ENCODE peak calls at places on chromosomes 7 and 10, in six cellular contexts. W is astrocyte of the spinal cord, L is endothelial cell, O is iris pigment epithelial cell, R is right cardiac atrium, T is progenitor cell of endocrine pancreas. F is an unnamed sample.

GRCh38 chr7:95404316-95404715 is 8.1 kb upstream of the PON3 start:
- DNase-seq in W (peak; percentile 25), L (no peak), O (peak; percentile 10), R (peak; percentile 50), T (no peak), F (no peak)

GRCh38 chr7:112550468-112551060 is 69.8 kb downstream of the LSMEM1 start:
- DNase-seq in W (peak; percentile 72), L (peak; percentile 50), O (peak; percentile 67), R (no peak), T (no peak), F (peak; percentile 26)

GRCh38 chr10:126458453-126458852 is 70.2 kb upstream of the ADAM12 start:
- DNase-seq in W (peak; percentile 69), L (no peak), O (peak; percentile 20), R (no peak), T (no peak), F (no peak)

GRCh38 chr7:80641548-80641947 is 3.1 kb downstream of the CD36 start:
- DNase-seq in W (no peak), L (no peak), O (peak; percentile 22), R (no peak), T (no peak), F (no peak)

GRCh38 chr10:84267503-84268126 is 22.8 kb downstream of the RGR start:
- DNase-seq in W (peak; percentile 30), L (peak; percentile 79), O (peak; percentile 70), R (peak; percentile 38), T (no peak), F (peak; percentile 83)

GRCh38 chr10:8511026-8511425 is 456.5 kb downstream of the GATA3 start:
- DNase-seq in W (no peak), L (no peak), O (no peak), R (no peak), T (no peak), F (no peak)

GRCh38 chr10:116669080-116669479 is 48.3 kb downstream of the PNLIPRP2 start:
- DNase-seq in W (no peak), L (no peak), O (no peak), R (no peak), T (no peak), F (no peak)

GRCh38 chr10:85919358-85920022 is 447.1 kb downstream of the GRID1 start:
- DNase-seq in W (no peak), L (no peak), O (no peak), R (no peak), T (no peak), F (no peak)

GRCh38 chr10:8130973-8131911 is 76.8 kb downstream of the GATA3 start:
- DNase-seq in W (peak; percentile 75), L (no peak), O (peak; percentile 46), R (no peak), T (no peak), F (peak; percentile 33)

GRCh38 chr7:32158076-32158475 is 87.9 kb upstream of the PDE1C start:
- DNase-seq in W (no peak), L (no peak), O (peak; percentile 8), R (no peak), T (no peak), F (no peak)

GRCh38 chr7:45975847-45976484 is 54.9 kb upstream of the IGFBP3 start:
- DNase-seq in W (no peak), L (no peak), O (no peak), R (no peak), T (no peak), F (no peak)

GRCh38 chr7:148492157-148492860 is 98.3 kb upstream of the C7orf33 start:
- DNase-seq in W (peak; percentile 5), L (no peak), O (peak; percentile 20), R (no peak), T (no peak), F (no peak)

GRCh38 chr7:18761046-18761445 is 265.5 kb downstream of the HDAC9 start:
- DNase-seq in W (no peak), L (no peak), O (no peak), R (no peak), T (no peak), F (no peak)

GRCh38 chr10:7362451-7362850 is 48.4 kb downstream of the SFMBT2 start:
- DNase-seq in W (no peak), L (no peak), O (no peak), R (no peak), T (no peak), F (no peak)

GRCh38 chr10:25707976-25708671 is 225.9 kb upstream of the MYO3A start:
- DNase-seq in W (no peak), L (no peak), O (no peak), R (no peak), T (no peak), F (no peak)

GRCh38 chr7:18667466-18667865 is 171.9 kb downstream of the HDAC9 start:
- DNase-seq in W (peak; percentile 78), L (peak; percentile 36), O (peak; percentile 80), R (no peak), T (no peak), F (no peak)

GRCh38 chr10:13913890-13914289 is 327.1 kb downstream of the PRPF18 start:
- DNase-seq in W (no peak), L (no peak), O (no peak), R (no peak), T (no peak), F (no peak)

GRCh38 chr10:1048732-1049424 is at the start of gene IDI1:
- DNase-seq in W (peak; percentile 99), L (peak; percentile 97), O (peak; percentile 99), R (peak; percentile 98), T (peak; percentile 89), F (peak; percentile 98)

GRCh38 chr7:75623390-75624133 is 115.2 kb downstream of the HIP1 start:
- DNase-seq in W (no peak), L (peak; percentile 10), O (no peak), R (no peak), T (no peak), F (no peak)

GRCh38 chr10:22986771-22987542 is 59.1 kb downstream of the ARMC3 start:
- DNase-seq in W (peak; percentile 66), L (no peak), O (peak; percentile 35), R (no peak), T (no peak), F (no peak)

GRCh38 chr10:124736491-124737136 is 7.6 kb downstream of the FAM53B start:
- DNase-seq in W (peak; percentile 41), L (no peak), O (peak; percentile 70), R (peak; percentile 82), T (no peak), F (no peak)

GRCh38 chr7:55177068-55177530 is 158.3 kb downstream of the EGFR start:
- DNase-seq in W (no peak), L (no peak), O (no peak), R (no peak), T (no peak), F (no peak)

GRCh38 chr10:124703778-124704427 is 40.3 kb downstream of the FAM53B start:
- DNase-seq in W (no peak), L (no peak), O (peak; percentile 41), R (peak; percentile 89), T (no peak), F (no peak)

GRCh38 chr7:129343099-129343700 is 91.0 kb upstream of the STRIP2 start:
- DNase-seq in W (peak; percentile 61), L (no peak), O (peak; percentile 71), R (no peak), T (no peak), F (peak; percentile 23)

GRCh38 chr7:77321300-77321699 is 94.8 kb downstream of the GSAP start:
- DNase-seq in W (no peak), L (no peak), O (no peak), R (no peak), T (no peak), F (no peak)

GRCh38 chr10:11846542-11846941 is 23.4 kb downstream of the PROSER2 start:
- DNase-seq in W (no peak), L (no peak), O (peak; percentile 20), R (no peak), T (no peak), F (no peak)

GRCh38 chr10:103911021-103911459 is 6.9 kb downstream of the STN1 start:
- DNase-seq in W (no peak), L (no peak), O (no peak), R (no peak), T (no peak), F (peak; percentile 75)

GRCh38 chr7:57370066-57370738 is 79.8 kb upstream of the ZNF716 start:
- DNase-seq in W (no peak), L (no peak), O (no peak), R (no peak), T (no peak), F (no peak)

GRCh38 chr10:86684305-86684704 is 16.0 kb downstream of the LDB3 start:
- DNase-seq in W (no peak), L (peak; percentile 68), O (no peak), R (peak; percentile 69), T (no peak), F (no peak)

GRCh38 chr10:48606530-48607355 is 1.9 kb upstream of the ARHGAP22 start:
- DNase-seq in W (peak; percentile 92), L (no peak), O (peak; percentile 95), R (peak; percentile 33), T (no peak), F (no peak)

GRCh38 chr10:103576862-103577261 is 83.4 kb downstream of the NEURL1 start:
- DNase-seq in W (no peak), L (no peak), O (no peak), R (no peak), T (no peak), F (no peak)

GRCh38 chr10:116385994-116386809 is 41.4 kb upstream of the PNLIPRP3 start:
- DNase-seq in W (peak; percentile 45), L (peak; percentile 25), O (peak; percentile 34), R (no peak), T (no peak), F (no peak)

GRCh38 chr10:30752481-30752881 is 122.9 kb upstream of the LYZL2 start:
- DNase-seq in W (no peak), L (no peak), O (no peak), R (no peak), T (no peak), F (no peak)

GRCh38 chr7:27640914-27641570 is 21.6 kb downstream of the HIBADH start:
- DNase-seq in W (peak; percentile 79), L (no peak), O (peak; percentile 92), R (peak; percentile 24), T (no peak), F (no peak)

GRCh38 chr10:91349381-91349780 is 60.8 kb upstream of the HECTD2 start:
- DNase-seq in W (peak; percentile 98), L (peak; percentile 17), O (peak; percentile 98), R (peak; percentile 45), T (no peak), F (no peak)

GRCh38 chr10:73877533-73878160 is 3.3 kb upstream of the CAMK2G start:
- DNase-seq in W (no peak), L (no peak), O (no peak), R (no peak), T (no peak), F (no peak)

GRCh38 chr10:99958806-99959205 is 50.9 kb downstream of the DNMBP start:
- DNase-seq in W (no peak), L (no peak), O (no peak), R (no peak), T (no peak), F (no peak)

GRCh38 chr7:44411306-44411705 is 79.2 kb downstream of the NUDCD3 start:
- DNase-seq in W (no peak), L (no peak), O (peak; percentile 21), R (no peak), T (no peak), F (no peak)

F was measured in activated naive CD4-positive, alpha-beta T cell treated with anti-CD3 and anti-CD28 coated beads, Interleukin-2, amount 10 ng/mL, durations not matched to agents 7 days and 5 days.